ENCODE peak calls at places on chromosomes 1 and 21, in eight cellular contexts. C, V, K, W, S, F, A and R are unnamed samples.

GRCh38 chr1:119367332-119368124 is 1.1 kb upstream of the HAO2 start:
- DNase-seq in C (no peak), F (peak), A (no peak), W (peak), K (no peak), S (no peak), V (peak), R (peak)

GRCh38 chr1:8512504-8512903 is 194.6 kb downstream of the SLC45A1 start:
- DNase-seq in K (no peak), V (no peak), F (no peak), S (no peak), W (no peak), A (no peak), C (no peak), R (no peak)

GRCh38 chr1:204246876-204247275 is 33.1 kb upstream of the GOLT1A start:
- DNase-seq in K (no peak), C (no peak), V (no peak), S (no peak), F (no peak), W (no peak), A (no peak), R (no peak)

GRCh38 chr1:186595969-186596368 is 84.3 kb downstream of the PTGS2 start:
- DNase-seq in V (no peak), S (no peak), F (no peak), C (no peak), K (no peak), A (no peak), W (peak), R (no peak)

GRCh38 chr1:157966034-157966671 is 27.3 kb upstream of the KIRREL1 start:
- DNase-seq in F (no peak), S (no peak), W (peak), V (peak), A (peak), K (no peak), C (no peak), R (no peak)

GRCh38 chr1:158146739-158147138 is 34.0 kb upstream of the CD1D start:
- DNase-seq in S (no peak), A (no peak), K (no peak), C (no peak), V (no peak), W (peak), F (no peak), R (no peak)

GRCh38 chr21:41207401-41208388 is 39.7 kb downstream of the BACE2 start:
- DNase-seq in S (no peak), C (no peak), W (peak), F (peak), A (peak), K (peak), V (peak), R (no peak)

GRCh38 chr1:41102208-41102607 is 80.7 kb upstream of the SLFNL1 start:
- DNase-seq in W (peak), C (no peak), F (peak), V (peak), A (peak), S (no peak), K (peak), R (no peak)

GRCh38 chr1:80779278-80779677 is 1021.5 kb upstream of the ADGRL2 start:
- DNase-seq in K (no peak), V (no peak), A (no peak), F (no peak), S (no peak), C (no peak), W (no peak), R (no peak)

GRCh38 chr1:228845101-228845500 is 109.8 kb downstream of the RHOU start:
- DNase-seq in A (no peak), K (no peak), F (no peak), S (no peak), C (peak), W (no peak), V (no peak), R (no peak)

GRCh38 chr1:56921486-56921885 is 44.3 kb downstream of the C8B start:
- DNase-seq in W (no peak), K (no peak), A (no peak), C (no peak), F (no peak), V (no peak), S (no peak), R (no peak)

GRCh38 chr1:242398351-242398750 is 126.1 kb downstream of the PLD5 start:
- DNase-seq in A (no peak), K (no peak), C (no peak), F (no peak), W (no peak), V (no peak), S (no peak), R (no peak)

GRCh38 chr21:46191686-46192575 is 7.7 kb upstream of the SPATC1L start:
- DNase-seq in F (no peak), V (no peak), S (no peak), C (peak), W (no peak), A (no peak), K (peak), R (no peak)

GRCh38 chr1:38151399-38151798 is 104.8 kb upstream of the POU3F1 start:
- DNase-seq in A (no peak), C (no peak), K (no peak), V (no peak), W (no peak), F (no peak), S (no peak), R (no peak)

GRCh38 chr1:234676103-234676594 is 66.2 kb upstream of the IRF2BP2 start:
- DNase-seq in C (peak), V (peak), S (peak), F (no peak), W (no peak), A (peak), K (peak), R (peak)

GRCh38 chr1:12179111-12179519 is 12.3 kb downstream of the TNFRSF1B start:
- DNase-seq in A (peak), W (no peak), V (peak), C (peak), K (no peak), F (no peak), S (no peak), R (no peak)

GRCh38 chr1:202578565-202578964 is 131.7 kb downstream of the SYT2 start:
- DNase-seq in W (no peak), A (no peak), K (no peak), F (no peak), S (no peak), C (no peak), V (peak), R (no peak)

GRCh38 chr1:53642607-53643006 is 96.4 kb downstream of the GLIS1 start:
- DNase-seq in C (no peak), S (no peak), V (no peak), K (no peak), F (no peak), A (no peak), W (no peak), R (no peak)

GRCh38 chr1:19646366-19646765 is 2.3 kb downstream of the NBL1 start:
- DNase-seq in K (no peak), S (no peak), W (no peak), A (no peak), F (no peak), V (no peak), C (no peak), R (no peak)

GRCh38 chr1:107572674-107573205 is 392.2 kb downstream of the VAV3 start:
- DNase-seq in K (no peak), C (no peak), F (peak), A (no peak), W (peak), S (no peak), V (peak), R (no peak)

GRCh38 chr21:32278518-32279376 is at the start of gene MIS18A:
- DNase-seq in A (peak), C (peak), V (peak), W (peak), F (peak), K (peak), S (peak), R (peak)

GRCh38 chr1:150876111-150876434 is 326 bp downstream of the ARNT start:
- DNase-seq in K (peak), W (peak), S (no peak), V (no peak), F (no peak), C (no peak), A (peak), R (no peak)

GRCh38 chr1:244049142-244049968 is 1.7 kb upstream of the ZBTB18 start:
- DNase-seq in V (no peak), K (peak), S (no peak), W (peak), A (no peak), C (peak), F (no peak), R (peak)

GRCh38 chr1:93321720-93322119 is 24.0 kb upstream of the DR1 start:
- DNase-seq in A (no peak), K (no peak), W (no peak), F (no peak), S (no peak), V (no peak), C (no peak), R (no peak)

GRCh38 chr1:236308827-236309226 is 27.1 kb upstream of the ERO1B start:
- DNase-seq in V (no peak), F (no peak), A (no peak), S (no peak), W (no peak), K (no peak), C (no peak), R (no peak)

GRCh38 chr1:157505481-157506272 is 46.6 kb downstream of the FCRL5 start:
- DNase-seq in S (peak), F (peak), V (peak), A (peak), K (peak), W (peak), C (no peak), R (peak)

GRCh38 chr1:84192681-84193080 is 48.6 kb downstream of the PRKACB start:
- DNase-seq in A (no peak), W (no peak), V (no peak), S (no peak), K (no peak), C (no peak), F (no peak), R (no peak)

GRCh38 chr1:220770245-220770913 is 16.3 kb upstream of the MTARC1 start:
- DNase-seq in V (no peak), S (no peak), F (no peak), C (no peak), K (no peak), W (no peak), A (no peak), R (peak)

GRCh38 chr1:197173571-197174482 is 27.4 kb upstream of the ASPM start:
- DNase-seq in V (peak), A (peak), K (no peak), C (no peak), W (no peak), F (no peak), S (no peak), R (no peak)

GRCh38 chr1:164689672-164690655 is 131.0 kb downstream of the PBX1 start:
- DNase-seq in K (no peak), S (no peak), F (no peak), W (no peak), V (no peak), C (no peak), A (no peak), R (no peak)

GRCh38 chr1:203536981-203537455 is 43.1 kb downstream of the OPTC start:
- DNase-seq in C (no peak), S (no peak), A (peak), V (peak), F (no peak), W (peak), K (no peak), R (no peak)

GRCh38 chr1:201894343-201895119 is 5.8 kb downstream of the SHISA4 start:
- DNase-seq in K (no peak), V (no peak), F (no peak), S (no peak), W (no peak), A (no peak), C (no peak), R (no peak)

GRCh38 chr1:19903621-19904020 is 19.8 kb downstream of the PLA2G2E start:
- DNase-seq in V (no peak), C (no peak), S (no peak), F (no peak), A (no peak), K (no peak), W (peak), R (no peak)

GRCh38 chr1:178530037-178530402 is 17.1 kb downstream of the TEX35 start:
- DNase-seq in K (no peak), A (peak), W (peak), F (no peak), C (no peak), V (peak), S (no peak), R (no peak)

GRCh38 chr1:44673675-44674112 is 587 bp downstream of the TMEM53 start:
- DNase-seq in V (no peak), W (no peak), K (no peak), S (no peak), C (no peak), A (no peak), F (no peak), R (no peak)

DNA sequence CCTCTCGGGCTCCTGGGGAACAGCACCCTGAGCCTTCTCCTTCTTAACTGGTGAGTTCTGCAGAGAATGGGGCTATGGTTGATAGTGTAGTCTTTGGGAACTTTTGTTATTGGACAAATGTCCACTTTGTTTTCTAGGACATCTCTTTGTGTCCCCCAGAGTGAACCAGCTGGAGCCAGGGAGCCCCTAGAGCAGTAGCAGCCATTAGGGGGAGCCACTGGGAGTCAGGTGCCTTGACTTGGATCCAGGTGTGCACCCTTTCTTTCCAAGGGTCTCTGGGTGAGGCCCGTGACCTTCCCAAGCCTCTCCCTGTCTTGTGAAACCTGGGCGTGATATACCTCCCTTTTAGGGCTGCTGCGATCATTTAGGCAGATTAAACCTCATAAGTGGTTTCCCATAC is 36.9 kb downstream of the ABCG1 start:
- DNase-seq in A (no peak), V (no peak), F (no peak), C (no peak), K (no peak), S (no peak), W (no peak), R (no peak)
- TF ChIP-seq CTCF in A (no peak), V (no peak), F (no peak), C (no peak), K (no peak), S (no peak), W (peak), R (no peak)

GRCh38 chr1:24636661-24637357 is 6.3 kb upstream of the SRRM1 start:
- DNase-seq in K (no peak), F (no peak), A (no peak), W (no peak), V (no peak), C (no peak), S (no peak), R (no peak)

GRCh38 chr1:24635195-24635843 is 7.8 kb upstream of the SRRM1 start:
- DNase-seq in A (peak), K (no peak), V (peak), F (peak), W (peak), C (no peak), S (no peak), R (peak)

GRCh38 chr1:24632776-24633175 is 10.3 kb upstream of the SRRM1 start:
- DNase-seq in W (no peak), S (no peak), C (no peak), K (no peak), A (no peak), F (no peak), V (no peak), R (no peak)
- TF ChIP-seq CTCF in W (no peak), S (no peak), C (no peak), K (no peak), A (no peak), F (no peak), V (no peak), R (no peak)

DNA sequence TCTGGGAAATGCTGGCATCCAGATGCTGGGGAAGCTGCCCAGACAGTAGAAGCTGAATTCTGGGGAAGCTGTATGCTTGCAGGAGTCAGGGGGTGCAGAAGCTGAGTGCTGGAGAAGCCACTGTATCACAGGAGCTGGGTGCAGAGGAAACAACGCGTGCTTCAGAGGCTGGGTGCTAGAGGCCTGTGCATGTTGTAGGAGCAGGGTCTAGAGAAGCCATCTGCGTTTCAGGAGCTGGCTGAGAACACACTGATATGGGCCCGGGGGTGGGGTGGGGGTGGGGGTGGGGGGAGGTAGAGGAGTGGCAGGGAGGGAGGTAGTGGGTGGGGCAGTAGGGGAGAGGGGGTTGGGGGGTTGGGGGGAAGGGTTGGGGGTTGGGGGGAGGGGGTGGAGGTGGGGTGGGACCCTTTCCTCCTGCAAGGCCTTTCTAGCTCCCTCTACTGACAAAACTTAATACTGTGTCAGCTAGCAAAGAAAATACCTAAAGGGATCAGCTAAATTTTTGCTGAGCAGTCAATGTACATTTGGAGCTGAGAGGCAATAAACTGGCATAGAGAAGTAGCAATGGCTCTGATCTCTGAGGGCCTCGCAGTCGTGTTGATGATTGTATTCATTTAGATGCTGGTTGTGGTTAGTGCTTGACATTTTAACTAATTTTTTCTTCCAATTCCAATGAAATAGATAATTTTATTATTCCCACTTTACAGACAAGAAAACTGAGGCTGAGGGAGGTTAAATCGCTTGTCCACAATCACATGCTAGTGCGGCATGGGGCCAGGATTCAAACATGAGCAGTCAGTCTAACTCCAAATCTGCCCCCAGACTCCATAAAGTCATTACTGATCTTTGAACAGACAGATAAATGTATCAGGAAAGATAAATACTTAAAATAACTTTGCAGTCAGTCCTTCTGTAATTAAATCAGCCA is 356.9 kb downstream of the DISC1 start:
- DNase-seq in S (no peak), W (no peak), F (no peak), K (no peak), C (no peak), A (no peak), V (no peak), R (no peak)
- TF ChIP-seq CTCF in S (no peak), W (peak), F (no peak), K (no peak), C (no peak), A (no peak), V (no peak), R (no peak)

DNA sequence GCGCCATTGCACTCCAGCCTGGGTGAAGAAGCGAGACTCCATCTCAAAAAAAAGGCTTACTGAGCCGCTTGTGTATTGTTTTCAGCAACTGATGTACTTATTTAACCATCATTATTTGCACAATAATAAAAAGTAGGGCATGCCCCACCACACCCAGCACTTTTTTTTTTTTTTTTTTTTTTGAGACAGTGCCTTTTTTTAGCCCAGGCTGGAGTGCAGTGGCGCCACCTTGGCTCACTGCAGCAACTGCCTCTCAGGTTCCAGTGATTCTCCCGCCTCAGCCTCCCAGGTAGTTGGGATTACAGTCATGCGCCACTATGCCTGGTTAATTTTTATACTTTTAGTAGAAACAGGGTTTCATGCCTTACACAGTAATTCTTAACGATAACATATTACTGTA is 12.2 kb upstream of the TRNAU1AP start:
- DNase-seq in K (no peak), S (no peak), C (no peak), F (no peak), A (no peak), V (no peak), W (no peak), R (no peak)
- TF ChIP-seq CTCF in K (no peak), S (no peak), C (no peak), F (peak), A (peak), V (peak), W (peak), R (no peak)

DNA sequence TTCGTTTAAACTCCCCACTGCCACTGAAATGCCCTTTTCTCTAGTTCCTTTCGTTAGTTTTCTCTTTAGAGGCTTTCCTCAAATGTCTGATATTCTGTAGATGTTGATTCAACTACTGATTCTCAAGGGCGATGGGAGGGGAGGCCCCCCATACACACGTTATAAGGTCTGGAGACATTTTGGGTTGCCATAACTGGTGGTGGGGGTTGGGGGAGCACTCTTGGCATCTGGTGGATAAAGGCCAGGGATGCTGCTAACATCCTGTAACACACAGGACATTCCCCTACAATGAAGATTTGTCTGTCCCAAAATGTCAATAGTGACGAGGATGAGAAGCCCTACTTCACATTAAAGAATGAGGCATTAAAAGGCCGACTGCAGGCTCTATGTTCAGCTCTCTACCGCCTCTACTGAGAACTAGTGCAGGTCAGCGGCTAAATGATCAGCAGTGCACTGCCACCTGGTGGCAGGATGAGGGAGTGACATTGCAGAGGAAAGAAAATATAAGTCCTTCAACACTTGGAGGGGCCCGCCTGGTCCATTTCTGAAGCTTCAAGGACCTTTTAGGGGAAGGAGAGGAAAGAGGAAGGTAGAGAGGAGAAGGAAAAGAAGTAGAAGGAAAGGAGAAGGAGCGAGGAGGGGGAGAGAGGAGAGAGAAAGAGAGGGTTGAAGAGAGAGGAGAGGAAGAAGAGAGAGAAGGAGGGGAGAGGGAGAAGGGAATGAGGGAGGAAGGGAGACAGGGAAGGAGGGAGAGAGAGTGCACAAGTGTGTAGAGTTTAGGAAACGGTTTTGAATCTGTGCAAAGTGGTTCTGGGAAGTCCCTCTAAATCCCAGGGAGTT is 29.4 kb downstream of the ALG14 start:
- DNase-seq in V (peak), A (peak), K (peak), F (peak), W (peak), C (peak), S (peak), R (peak)
- TF ChIP-seq CTCF in V (peak), A (peak), K (peak), F (peak), W (peak), C (peak), S (peak), R (peak)

GRCh38 chr1:205744403-205744802 is 5.6 kb downstream of the NUCKS1 start:
- DNase-seq in S (no peak), C (no peak), W (no peak), K (no peak), V (no peak), F (no peak), A (no peak), R (no peak)
- TF ChIP-seq CTCF in S (no peak), C (no peak), W (no peak), K (no peak), V (no peak), F (no peak), A (no peak), R (no peak)